ENCODE peak calls at places on chromosomes 3 and 15, in six cellular contexts. One of them, this sample, is unnamed.

GRCh38 chr3:38314112-38314766 is 32.1 kb downstream of the SLC22A14 start:
- DNase-seq in NCI-H1105 treated with DMSO at 0.1 percent for 48 hours: no peak
- DNase-seq in activated T-cell treated with anti-CD3 and anti-CD28 coated beads, Interleukin-2, amount 50 U/mL, for 1 hour: no peak
- DNase-seq in mammary epithelial cell: no peak
- DNase-seq in stimulated activated CD8-positive, alpha-beta memory T cell treated with anti-CD3 and anti-CD28 coated beads, Interleukin-15, amount 100 ng/mL, for 24 hours: no peak
- DNase-seq in ureter: no peak
- DNase-seq in this sample: peak; percentile 84

GRCh38 chr3:46442591-46443530 is 21.8 kb downstream of the LTF start:
- DNase-seq in NCI-H1105 treated with DMSO at 0.1 percent for 48 hours: no peak
- DNase-seq in activated T-cell treated with anti-CD3 and anti-CD28 coated beads, Interleukin-2, amount 50 U/mL, for 1 hour: no peak
- DNase-seq in mammary epithelial cell: no peak
- DNase-seq in stimulated activated CD8-positive, alpha-beta memory T cell treated with anti-CD3 and anti-CD28 coated beads, Interleukin-15, amount 100 ng/mL, for 24 hours: no peak
- DNase-seq in ureter: no peak
- DNase-seq in this sample: no peak

GRCh38 chr3:193997228-193998192 is 138.4 kb upstream of the HES1 start:
- DNase-seq in NCI-H1105 treated with DMSO at 0.1 percent for 48 hours: no peak
- DNase-seq in activated T-cell treated with anti-CD3 and anti-CD28 coated beads, Interleukin-2, amount 50 U/mL, for 1 hour: no peak
- DNase-seq in mammary epithelial cell: no peak
- DNase-seq in stimulated activated CD8-positive, alpha-beta memory T cell treated with anti-CD3 and anti-CD28 coated beads, Interleukin-15, amount 100 ng/mL, for 24 hours: no peak
- DNase-seq in ureter: no peak
- DNase-seq in this sample: no peak

GRCh38 chr3:55202320-55202719 is 274.5 kb upstream of the LRTM1 start:
- DNase-seq in NCI-H1105 treated with DMSO at 0.1 percent for 48 hours: no peak
- DNase-seq in activated T-cell treated with anti-CD3 and anti-CD28 coated beads, Interleukin-2, amount 50 U/mL, for 1 hour: no peak
- DNase-seq in mammary epithelial cell: peak; percentile 26
- DNase-seq in stimulated activated CD8-positive, alpha-beta memory T cell treated with anti-CD3 and anti-CD28 coated beads, Interleukin-15, amount 100 ng/mL, for 24 hours: no peak
- DNase-seq in ureter: no peak
- DNase-seq in this sample: no peak

GRCh38 chr3:10232138-10232537 is 16.1 kb upstream of the TATDN2 start:
- DNase-seq in NCI-H1105 treated with DMSO at 0.1 percent for 48 hours: no peak
- DNase-seq in activated T-cell treated with anti-CD3 and anti-CD28 coated beads, Interleukin-2, amount 50 U/mL, for 1 hour: no peak
- DNase-seq in mammary epithelial cell: no peak
- DNase-seq in stimulated activated CD8-positive, alpha-beta memory T cell treated with anti-CD3 and anti-CD28 coated beads, Interleukin-15, amount 100 ng/mL, for 24 hours: no peak
- DNase-seq in ureter: no peak
- DNase-seq in this sample: no peak

GRCh38 chr3:51340311-51340829 is 44.7 kb upstream of the MANF start:
- DNase-seq in NCI-H1105 treated with DMSO at 0.1 percent for 48 hours: no peak
- DNase-seq in activated T-cell treated with anti-CD3 and anti-CD28 coated beads, Interleukin-2, amount 50 U/mL, for 1 hour: no peak
- DNase-seq in mammary epithelial cell: peak; percentile 87
- DNase-seq in stimulated activated CD8-positive, alpha-beta memory T cell treated with anti-CD3 and anti-CD28 coated beads, Interleukin-15, amount 100 ng/mL, for 24 hours: no peak
- DNase-seq in ureter: no peak
- DNase-seq in this sample: peak; percentile 90

GRCh38 chr15:72923304-72923703 is 129.0 kb upstream of the NEO1 start:
- DNase-seq in NCI-H1105 treated with DMSO at 0.1 percent for 48 hours: no peak
- DNase-seq in activated T-cell treated with anti-CD3 and anti-CD28 coated beads, Interleukin-2, amount 50 U/mL, for 1 hour: no peak
- DNase-seq in mammary epithelial cell: no peak
- DNase-seq in stimulated activated CD8-positive, alpha-beta memory T cell treated with anti-CD3 and anti-CD28 coated beads, Interleukin-15, amount 100 ng/mL, for 24 hours: no peak
- DNase-seq in ureter: no peak
- DNase-seq in this sample: no peak

GRCh38 chr3:142188846-142189245 is 36.5 kb downstream of the GK5 start:
- DNase-seq in NCI-H1105 treated with DMSO at 0.1 percent for 48 hours: no peak
- DNase-seq in activated T-cell treated with anti-CD3 and anti-CD28 coated beads, Interleukin-2, amount 50 U/mL, for 1 hour: no peak
- DNase-seq in mammary epithelial cell: no peak
- DNase-seq in stimulated activated CD8-positive, alpha-beta memory T cell treated with anti-CD3 and anti-CD28 coated beads, Interleukin-15, amount 100 ng/mL, for 24 hours: no peak
- DNase-seq in ureter: no peak
- DNase-seq in this sample: no peak

GRCh38 chr3:184227481-184227935 is 1.9 kb upstream of the VWA5B2 start:
- DNase-seq in NCI-H1105 treated with DMSO at 0.1 percent for 48 hours: peak; percentile 56
- DNase-seq in activated T-cell treated with anti-CD3 and anti-CD28 coated beads, Interleukin-2, amount 50 U/mL, for 1 hour: peak; percentile 66
- DNase-seq in mammary epithelial cell: no peak
- DNase-seq in stimulated activated CD8-positive, alpha-beta memory T cell treated with anti-CD3 and anti-CD28 coated beads, Interleukin-15, amount 100 ng/mL, for 24 hours: no peak
- DNase-seq in ureter: no peak
- DNase-seq in this sample: no peak

GRCh38 chr15:100438570-100438969 is 90.2 kb downstream of the CERS3 start:
- DNase-seq in NCI-H1105 treated with DMSO at 0.1 percent for 48 hours: peak; percentile 94
- DNase-seq in activated T-cell treated with anti-CD3 and anti-CD28 coated beads, Interleukin-2, amount 50 U/mL, for 1 hour: peak; percentile 27
- DNase-seq in mammary epithelial cell: peak; percentile 58
- DNase-seq in stimulated activated CD8-positive, alpha-beta memory T cell treated with anti-CD3 and anti-CD28 coated beads, Interleukin-15, amount 100 ng/mL, for 24 hours: no peak
- DNase-seq in ureter: peak; percentile 66
- DNase-seq in this sample: no peak

GRCh38 chr15:93861413-93861812 is 369.9 kb upstream of the MCTP2 start:
- DNase-seq in NCI-H1105 treated with DMSO at 0.1 percent for 48 hours: no peak
- DNase-seq in activated T-cell treated with anti-CD3 and anti-CD28 coated beads, Interleukin-2, amount 50 U/mL, for 1 hour: no peak
- DNase-seq in mammary epithelial cell: no peak
- DNase-seq in stimulated activated CD8-positive, alpha-beta memory T cell treated with anti-CD3 and anti-CD28 coated beads, Interleukin-15, amount 100 ng/mL, for 24 hours: no peak
- DNase-seq in ureter: no peak
- DNase-seq in this sample: no peak

GRCh38 chr15:89912145-89912673 is 543 bp downstream of the ARPIN start:
- DNase-seq in NCI-H1105 treated with DMSO at 0.1 percent for 48 hours: no peak
- DNase-seq in activated T-cell treated with anti-CD3 and anti-CD28 coated beads, Interleukin-2, amount 50 U/mL, for 1 hour: no peak
- DNase-seq in mammary epithelial cell: no peak
- DNase-seq in stimulated activated CD8-positive, alpha-beta memory T cell treated with anti-CD3 and anti-CD28 coated beads, Interleukin-15, amount 100 ng/mL, for 24 hours: no peak
- DNase-seq in ureter: no peak
- DNase-seq in this sample: no peak

GRCh38 chr3:100047455-100048141 is 66.7 kb downstream of the FILIP1L start:
- DNase-seq in NCI-H1105 treated with DMSO at 0.1 percent for 48 hours: no peak
- DNase-seq in activated T-cell treated with anti-CD3 and anti-CD28 coated beads, Interleukin-2, amount 50 U/mL, for 1 hour: no peak
- DNase-seq in mammary epithelial cell: peak; percentile 97
- DNase-seq in stimulated activated CD8-positive, alpha-beta memory T cell treated with anti-CD3 and anti-CD28 coated beads, Interleukin-15, amount 100 ng/mL, for 24 hours: no peak
- DNase-seq in ureter: no peak
- DNase-seq in this sample: no peak

GRCh38 chr15:90838544-90838943 is 29.8 kb upstream of the FURIN start:
- DNase-seq in NCI-H1105 treated with DMSO at 0.1 percent for 48 hours: no peak
- DNase-seq in activated T-cell treated with anti-CD3 and anti-CD28 coated beads, Interleukin-2, amount 50 U/mL, for 1 hour: no peak
- DNase-seq in mammary epithelial cell: no peak
- DNase-seq in stimulated activated CD8-positive, alpha-beta memory T cell treated with anti-CD3 and anti-CD28 coated beads, Interleukin-15, amount 100 ng/mL, for 24 hours: no peak
- DNase-seq in ureter: no peak
- DNase-seq in this sample: no peak

GRCh38 chr3:104750581-104750980 is 616.1 kb upstream of the ALCAM start:
- DNase-seq in NCI-H1105 treated with DMSO at 0.1 percent for 48 hours: no peak
- DNase-seq in activated T-cell treated with anti-CD3 and anti-CD28 coated beads, Interleukin-2, amount 50 U/mL, for 1 hour: no peak
- DNase-seq in mammary epithelial cell: no peak
- DNase-seq in stimulated activated CD8-positive, alpha-beta memory T cell treated with anti-CD3 and anti-CD28 coated beads, Interleukin-15, amount 100 ng/mL, for 24 hours: no peak
- DNase-seq in ureter: no peak
- DNase-seq in this sample: no peak